ENCODE peak calls at places on chromosomes 3 and 15, in ten cellular contexts. One of them, this sample, is unnamed.

GRCh38 chr3:55483196-55484095 is 3.7 kb downstream of the WNT5A start:
- DNase-seq in HL-60: no peak
- DNase-seq in CD4-positive, alpha-beta T cell: no peak
- DNase-seq in right atrium auricular region: no peak
- DNase-seq in natural killer cell: no peak
- DNase-seq in cardiac muscle cell: peak
- DNase-seq in brain microvascular endothelial cell: no peak
- DNase-seq in spleen: no peak
- DNase-seq in fibroblast of the aortic adventitia: no peak
- DNase-seq in foreskin fibroblast: peak
- DNase-seq in this sample: no peak

GRCh38 chr3:42684632-42685362 is 540 bp upstream of the KLHL40 start:
- DNase-seq in HL-60: no peak
- DNase-seq in CD4-positive, alpha-beta T cell: no peak
- DNase-seq in right atrium auricular region: no peak
- DNase-seq in natural killer cell: no peak
- DNase-seq in cardiac muscle cell: no peak
- DNase-seq in brain microvascular endothelial cell: no peak
- DNase-seq in spleen: no peak
- DNase-seq in fibroblast of the aortic adventitia: no peak
- DNase-seq in foreskin fibroblast: no peak
- DNase-seq in this sample: no peak

GRCh38 chr3:110199588-110199943 is 862.2 kb upstream of the DPPA4 start:
- DNase-seq in HL-60: no peak
- DNase-seq in CD4-positive, alpha-beta T cell: no peak
- DNase-seq in right atrium auricular region: no peak
- DNase-seq in natural killer cell: no peak
- DNase-seq in cardiac muscle cell: no peak
- DNase-seq in brain microvascular endothelial cell: no peak
- DNase-seq in spleen: peak
- DNase-seq in fibroblast of the aortic adventitia: no peak
- DNase-seq in foreskin fibroblast: no peak
- DNase-seq in this sample: no peak

GRCh38 chr15:26126819-26127387 is 263.8 kb upstream of the ATP10A start:
- DNase-seq in HL-60: no peak
- DNase-seq in CD4-positive, alpha-beta T cell: no peak
- DNase-seq in right atrium auricular region: no peak
- DNase-seq in natural killer cell: no peak
- DNase-seq in cardiac muscle cell: no peak
- DNase-seq in brain microvascular endothelial cell: no peak
- DNase-seq in spleen: no peak
- DNase-seq in fibroblast of the aortic adventitia: no peak
- DNase-seq in foreskin fibroblast: no peak
- DNase-seq in this sample: no peak

GRCh38 chr3:40337136-40338108 is 27.9 kb downstream of the EIF1B start:
- DNase-seq in HL-60: no peak
- DNase-seq in CD4-positive, alpha-beta T cell: no peak
- DNase-seq in right atrium auricular region: no peak
- DNase-seq in natural killer cell: no peak
- DNase-seq in cardiac muscle cell: no peak
- DNase-seq in brain microvascular endothelial cell: no peak
- DNase-seq in spleen: no peak
- DNase-seq in fibroblast of the aortic adventitia: no peak
- DNase-seq in foreskin fibroblast: no peak
- DNase-seq in this sample: no peak

GRCh38 chr15:91891101-91891500 is 37.6 kb downstream of the SLCO3A1 start:
- DNase-seq in HL-60: no peak
- DNase-seq in CD4-positive, alpha-beta T cell: no peak
- DNase-seq in right atrium auricular region: no peak
- DNase-seq in natural killer cell: no peak
- DNase-seq in cardiac muscle cell: no peak
- DNase-seq in brain microvascular endothelial cell: no peak
- DNase-seq in spleen: no peak
- DNase-seq in fibroblast of the aortic adventitia: no peak
- DNase-seq in foreskin fibroblast: no peak
- DNase-seq in this sample: no peak

GRCh38 chr3:182969277-182969676 is 11.1 kb downstream of the DCUN1D1 start:
- DNase-seq in HL-60: no peak
- DNase-seq in CD4-positive, alpha-beta T cell: no peak
- DNase-seq in right atrium auricular region: no peak
- DNase-seq in natural killer cell: no peak
- DNase-seq in cardiac muscle cell: no peak
- DNase-seq in brain microvascular endothelial cell: peak
- DNase-seq in spleen: no peak
- DNase-seq in fibroblast of the aortic adventitia: peak
- DNase-seq in foreskin fibroblast: peak
- DNase-seq in this sample: no peak

GRCh38 chr3:17810759-17811158 is 68.3 kb upstream of the TBC1D5 start:
- DNase-seq in HL-60: no peak
- DNase-seq in CD4-positive, alpha-beta T cell: no peak
- DNase-seq in right atrium auricular region: no peak
- DNase-seq in natural killer cell: no peak
- DNase-seq in cardiac muscle cell: no peak
- DNase-seq in brain microvascular endothelial cell: no peak
- DNase-seq in spleen: no peak
- DNase-seq in fibroblast of the aortic adventitia: peak
- DNase-seq in foreskin fibroblast: peak
- DNase-seq in this sample: no peak

GRCh38 chr3:39250116-39250747 is 29.6 kb downstream of the CX3CR1 start:
- DNase-seq in HL-60: no peak
- DNase-seq in CD4-positive, alpha-beta T cell: no peak
- DNase-seq in right atrium auricular region: no peak
- DNase-seq in natural killer cell: no peak
- DNase-seq in cardiac muscle cell: no peak
- DNase-seq in brain microvascular endothelial cell: no peak
- DNase-seq in spleen: no peak
- DNase-seq in fibroblast of the aortic adventitia: peak
- DNase-seq in foreskin fibroblast: no peak
- DNase-seq in this sample: no peak

GRCh38 chr15:45550436-45550835 is 27.9 kb upstream of the SLC30A4 start:
- DNase-seq in HL-60: no peak
- DNase-seq in CD4-positive, alpha-beta T cell: no peak
- DNase-seq in right atrium auricular region: no peak
- DNase-seq in natural killer cell: no peak
- DNase-seq in cardiac muscle cell: no peak
- DNase-seq in brain microvascular endothelial cell: peak
- DNase-seq in spleen: no peak
- DNase-seq in fibroblast of the aortic adventitia: peak
- DNase-seq in foreskin fibroblast: peak
- DNase-seq in this sample: no peak

GRCh38 chr3:71217640-71218222 is 365.8 kb downstream of the FOXP1 start:
- DNase-seq in HL-60: no peak
- DNase-seq in CD4-positive, alpha-beta T cell: no peak
- DNase-seq in right atrium auricular region: no peak
- DNase-seq in natural killer cell: no peak
- DNase-seq in cardiac muscle cell: no peak
- DNase-seq in brain microvascular endothelial cell: no peak
- DNase-seq in spleen: no peak
- DNase-seq in fibroblast of the aortic adventitia: no peak
- DNase-seq in foreskin fibroblast: no peak
- DNase-seq in this sample: no peak

GRCh38 chr15:31440754-31441298 is 114.2 kb downstream of the KLF13 start:
- DNase-seq in HL-60: no peak
- DNase-seq in CD4-positive, alpha-beta T cell: peak
- DNase-seq in right atrium auricular region: no peak
- DNase-seq in natural killer cell: peak
- DNase-seq in cardiac muscle cell: peak
- DNase-seq in brain microvascular endothelial cell: no peak
- DNase-seq in spleen: peak
- DNase-seq in fibroblast of the aortic adventitia: peak
- DNase-seq in foreskin fibroblast: peak
- DNase-seq in this sample: peak

GRCh38 chr3:177875786-177876476 is 660.3 kb upstream of the KCNMB2 start:
- DNase-seq in HL-60: no peak
- DNase-seq in CD4-positive, alpha-beta T cell: no peak
- DNase-seq in right atrium auricular region: no peak
- DNase-seq in natural killer cell: no peak
- DNase-seq in cardiac muscle cell: peak
- DNase-seq in brain microvascular endothelial cell: no peak
- DNase-seq in spleen: no peak
- DNase-seq in fibroblast of the aortic adventitia: peak
- DNase-seq in foreskin fibroblast: peak
- DNase-seq in this sample: no peak

GRCh38 chr3:103705641-103706040 is 1270.8 kb downstream of the ZPLD1 start:
- DNase-seq in HL-60: no peak
- DNase-seq in CD4-positive, alpha-beta T cell: no peak
- DNase-seq in right atrium auricular region: no peak
- DNase-seq in natural killer cell: no peak
- DNase-seq in cardiac muscle cell: peak
- DNase-seq in brain microvascular endothelial cell: no peak
- DNase-seq in spleen: no peak
- DNase-seq in fibroblast of the aortic adventitia: no peak
- DNase-seq in foreskin fibroblast: no peak
- DNase-seq in this sample: no peak

GRCh38 chr3:131973731-131974130 is 61.1 kb downstream of the CPNE4 start:
- DNase-seq in HL-60: no peak
- DNase-seq in CD4-positive, alpha-beta T cell: no peak
- DNase-seq in right atrium auricular region: no peak
- DNase-seq in natural killer cell: no peak
- DNase-seq in cardiac muscle cell: no peak
- DNase-seq in brain microvascular endothelial cell: no peak
- DNase-seq in spleen: no peak
- DNase-seq in fibroblast of the aortic adventitia: peak
- DNase-seq in foreskin fibroblast: no peak
- DNase-seq in this sample: no peak

GRCh38 chr3:24365168-24365567 is 129.5 kb downstream of the THRB start:
- DNase-seq in HL-60: no peak
- DNase-seq in CD4-positive, alpha-beta T cell: no peak
- DNase-seq in right atrium auricular region: peak
- DNase-seq in natural killer cell: no peak
- DNase-seq in cardiac muscle cell: no peak
- DNase-seq in brain microvascular endothelial cell: peak
- DNase-seq in spleen: no peak
- DNase-seq in fibroblast of the aortic adventitia: peak
- DNase-seq in foreskin fibroblast: peak
- DNase-seq in this sample: no peak

GRCh38 chr15:39874890-39875549 is 45.0 kb downstream of the GPR176 start:
- DNase-seq in HL-60: no peak
- DNase-seq in CD4-positive, alpha-beta T cell: no peak
- DNase-seq in right atrium auricular region: no peak
- DNase-seq in natural killer cell: no peak
- DNase-seq in cardiac muscle cell: peak
- DNase-seq in brain microvascular endothelial cell: peak
- DNase-seq in spleen: no peak
- DNase-seq in fibroblast of the aortic adventitia: peak
- DNase-seq in foreskin fibroblast: peak
- DNase-seq in this sample: no peak

GRCh38 chr15:51727141-51727897 is 10.1 kb downstream of the LYSMD2 start:
- DNase-seq in HL-60: no peak
- DNase-seq in CD4-positive, alpha-beta T cell: no peak
- DNase-seq in right atrium auricular region: no peak
- DNase-seq in natural killer cell: no peak
- DNase-seq in cardiac muscle cell: no peak
- DNase-seq in brain microvascular endothelial cell: peak
- DNase-seq in spleen: no peak
- DNase-seq in fibroblast of the aortic adventitia: peak
- DNase-seq in foreskin fibroblast: peak
- DNase-seq in this sample: no peak

GRCh38 chr3:53921296-53921695 is 29.6 kb upstream of the SELENOK start:
- DNase-seq in HL-60: no peak
- DNase-seq in CD4-positive, alpha-beta T cell: no peak
- DNase-seq in right atrium auricular region: no peak
- DNase-seq in natural killer cell: no peak
- DNase-seq in cardiac muscle cell: no peak
- DNase-seq in brain microvascular endothelial cell: peak
- DNase-seq in spleen: no peak
- DNase-seq in fibroblast of the aortic adventitia: peak
- DNase-seq in foreskin fibroblast: peak
- DNase-seq in this sample: no peak
- TF ChIP-seq CTCF in HL-60: peak
- TF ChIP-seq CTCF in CD4-positive, alpha-beta T cell: no peak
- TF ChIP-seq CTCF in right atrium auricular region: peak
- TF ChIP-seq CTCF in natural killer cell: no peak
- TF ChIP-seq CTCF in cardiac muscle cell: peak
- TF ChIP-seq CTCF in brain microvascular endothelial cell: peak
- TF ChIP-seq CTCF in spleen: no peak
- TF ChIP-seq CTCF in fibroblast of the aortic adventitia: peak
- TF ChIP-seq CTCF in foreskin fibroblast: peak
- TF ChIP-seq CTCF in this sample: no peak

GRCh38 chr3:15822281-15822680 is 24.5 kb upstream of the ANKRD28 start:
- DNase-seq in HL-60: no peak
- DNase-seq in CD4-positive, alpha-beta T cell: no peak
- DNase-seq in right atrium auricular region: no peak
- DNase-seq in natural killer cell: no peak
- DNase-seq in cardiac muscle cell: no peak
- DNase-seq in brain microvascular endothelial cell: no peak
- DNase-seq in spleen: no peak
- DNase-seq in fibroblast of the aortic adventitia: no peak
- DNase-seq in foreskin fibroblast: no peak
- DNase-seq in this sample: no peak
- TF ChIP-seq CTCF in HL-60: no peak
- TF ChIP-seq CTCF in CD4-positive, alpha-beta T cell: no peak
- TF ChIP-seq CTCF in right atrium auricular region: no peak
- TF ChIP-seq CTCF in natural killer cell: no peak
- TF ChIP-seq CTCF in cardiac muscle cell: no peak
- TF ChIP-seq CTCF in brain microvascular endothelial cell: no peak
- TF ChIP-seq CTCF in spleen: no peak
- TF ChIP-seq CTCF in fibroblast of the aortic adventitia: no peak
- TF ChIP-seq CTCF in foreskin fibroblast: no peak
- TF ChIP-seq CTCF in this sample: no peak

GRCh38 chr3:59212128-59212764 is 162.4 kb upstream of the CFAP20DC start:
- DNase-seq in HL-60: peak
- DNase-seq in CD4-positive, alpha-beta T cell: no peak
- DNase-seq in right atrium auricular region: no peak
- DNase-seq in natural killer cell: no peak
- DNase-seq in cardiac muscle cell: peak
- DNase-seq in brain microvascular endothelial cell: peak
- DNase-seq in spleen: no peak
- DNase-seq in fibroblast of the aortic adventitia: peak
- DNase-seq in foreskin fibroblast: peak
- DNase-seq in this sample: no peak
- TF ChIP-seq CTCF in HL-60: peak
- TF ChIP-seq CTCF in CD4-positive, alpha-beta T cell: peak
- TF ChIP-seq CTCF in right atrium auricular region: peak
- TF ChIP-seq CTCF in natural killer cell: peak
- TF ChIP-seq CTCF in cardiac muscle cell: peak
- TF ChIP-seq CTCF in brain microvascular endothelial cell: peak
- TF ChIP-seq CTCF in spleen: peak
- TF ChIP-seq CTCF in fibroblast of the aortic adventitia: peak
- TF ChIP-seq CTCF in foreskin fibroblast: peak
- TF ChIP-seq CTCF in this sample: no peak

DNA sequence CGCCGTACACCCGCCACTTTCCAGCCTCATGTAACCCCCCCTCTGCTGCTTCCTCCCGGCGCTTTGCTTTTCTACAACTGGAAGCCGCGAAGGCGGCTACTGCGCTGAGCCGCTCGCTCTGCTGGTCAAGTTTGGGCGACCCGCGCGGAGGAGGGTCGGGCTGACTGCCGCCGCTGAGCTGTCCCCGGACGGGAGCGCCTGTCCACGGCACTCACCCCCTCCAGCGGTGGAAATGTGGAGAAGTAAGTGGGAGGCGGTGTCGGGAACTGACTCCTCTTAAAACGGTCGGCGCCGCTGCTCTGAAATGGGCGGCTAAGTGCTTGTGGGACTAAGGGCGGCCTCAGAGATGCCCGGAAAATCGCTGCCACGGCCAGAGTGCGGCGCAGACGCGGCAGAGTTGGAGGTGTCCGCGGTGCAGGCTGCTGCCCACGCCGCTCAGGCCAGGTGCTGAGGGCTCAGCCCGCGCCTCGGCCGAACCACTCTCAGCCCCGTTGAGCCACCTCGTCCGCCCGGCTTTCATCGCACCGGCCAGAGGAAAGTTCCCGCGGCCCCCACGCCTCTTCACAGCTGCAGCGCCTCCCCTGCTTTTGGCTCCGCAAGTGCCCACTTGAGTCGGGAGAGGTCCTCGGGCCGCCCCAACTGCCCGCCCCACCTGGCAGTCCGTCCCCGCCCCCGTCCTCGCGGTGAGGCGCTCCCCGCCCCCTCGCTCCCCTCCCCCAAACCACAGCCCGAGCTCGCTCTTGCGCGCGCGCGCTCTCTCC is 394 bp upstream of the EPHA6 start:
- DNase-seq in HL-60: no peak
- DNase-seq in CD4-positive, alpha-beta T cell: no peak
- DNase-seq in right atrium auricular region: peak
- DNase-seq in natural killer cell: no peak
- DNase-seq in cardiac muscle cell: peak
- DNase-seq in brain microvascular endothelial cell: peak
- DNase-seq in spleen: peak
- DNase-seq in fibroblast of the aortic adventitia: peak
- DNase-seq in foreskin fibroblast: peak
- DNase-seq in this sample: no peak
- TF ChIP-seq CTCF in HL-60: no peak
- TF ChIP-seq CTCF in CD4-positive, alpha-beta T cell: no peak
- TF ChIP-seq CTCF in right atrium auricular region: no peak
- TF ChIP-seq CTCF in natural killer cell: no peak
- TF ChIP-seq CTCF in cardiac muscle cell: peak
- TF ChIP-seq CTCF in brain microvascular endothelial cell: peak
- TF ChIP-seq CTCF in spleen: no peak
- TF ChIP-seq CTCF in fibroblast of the aortic adventitia: peak
- TF ChIP-seq CTCF in foreskin fibroblast: no peak
- TF ChIP-seq CTCF in this sample: no peak

This sample was measured in activated B cell treated with CpG ODN at 0.5 μM for 24 hours.